ENCODE peak calls at places on chromosomes 2 and 18, in five cellular contexts. One of them, this sample, is unnamed.

GRCh38 chr2:201185863-201186262 is 2.9 kb downstream of the CASP10 start:
- DNase-seq in CD8-positive, alpha-beta T cell: no peak
- DNase-seq in psoas muscle: no peak
- DNase-seq in sigmoid colon: no peak
- DNase-seq in transverse colon: no peak
- DNase-seq in this sample: no peak

GRCh38 chr2:719734-720133 is 42.5 kb upstream of the TMEM18 start:
- DNase-seq in CD8-positive, alpha-beta T cell: no peak
- DNase-seq in psoas muscle: no peak
- DNase-seq in sigmoid colon: no peak
- DNase-seq in transverse colon: no peak
- DNase-seq in this sample: no peak

GRCh38 chr2:26621469-26622199 is 19.5 kb downstream of the CIB4 start:
- DNase-seq in CD8-positive, alpha-beta T cell: no peak
- DNase-seq in psoas muscle: no peak
- DNase-seq in sigmoid colon: no peak
- DNase-seq in transverse colon: no peak
- DNase-seq in this sample: no peak

GRCh38 chr18:76493213-76494107 is 1.6 kb downstream of the ZNF516 start:
- DNase-seq in CD8-positive, alpha-beta T cell: no peak
- DNase-seq in psoas muscle: no peak
- DNase-seq in sigmoid colon: no peak
- DNase-seq in transverse colon: no peak
- DNase-seq in this sample: no peak

GRCh38 chr2:77922567-77922966 is 400.4 kb upstream of the LRRTM4 start:
- DNase-seq in CD8-positive, alpha-beta T cell: no peak
- DNase-seq in psoas muscle: no peak
- DNase-seq in sigmoid colon: no peak
- DNase-seq in transverse colon: no peak
- DNase-seq in this sample: no peak

GRCh38 chr2:14235667-14236066 is 396.9 kb upstream of the LRATD1 start:
- DNase-seq in CD8-positive, alpha-beta T cell: no peak
- DNase-seq in psoas muscle: no peak
- DNase-seq in sigmoid colon: no peak
- DNase-seq in transverse colon: no peak
- DNase-seq in this sample: no peak

GRCh38 chr2:72962911-72963310 is 45.6 kb downstream of the EMX1 start:
- DNase-seq in CD8-positive, alpha-beta T cell: no peak
- DNase-seq in psoas muscle: no peak
- DNase-seq in sigmoid colon: no peak
- DNase-seq in transverse colon: no peak
- DNase-seq in this sample: no peak

GRCh38 chr2:152415231-152415642 is 80.3 kb downstream of the FMNL2 start:
- DNase-seq in CD8-positive, alpha-beta T cell: no peak
- DNase-seq in psoas muscle: no peak
- DNase-seq in sigmoid colon: no peak
- DNase-seq in transverse colon: no peak
- DNase-seq in this sample: no peak

GRCh38 chr2:98940102-98940501 is 4.1 kb upstream of the CRACDL start:
- DNase-seq in CD8-positive, alpha-beta T cell: no peak
- DNase-seq in psoas muscle: no peak
- DNase-seq in sigmoid colon: no peak
- DNase-seq in transverse colon: no peak
- DNase-seq in this sample: no peak

GRCh38 chr2:23636412-23636811 is 251.4 kb downstream of the KLHL29 start:
- DNase-seq in CD8-positive, alpha-beta T cell: no peak
- DNase-seq in psoas muscle: peak; percentile 37
- DNase-seq in sigmoid colon: no peak
- DNase-seq in transverse colon: no peak
- DNase-seq in this sample: no peak

GRCh38 chr2:126717928-126718327 is 62.0 kb downstream of the GYPC start:
- DNase-seq in CD8-positive, alpha-beta T cell: no peak
- DNase-seq in psoas muscle: no peak
- DNase-seq in sigmoid colon: no peak
- DNase-seq in transverse colon: no peak
- DNase-seq in this sample: no peak

GRCh38 chr2:173087214-173087581 is 11.6 kb downstream of the MAP3K20 start:
- DNase-seq in CD8-positive, alpha-beta T cell: no peak
- DNase-seq in psoas muscle: no peak
- DNase-seq in sigmoid colon: no peak
- DNase-seq in transverse colon: no peak
- DNase-seq in this sample: no peak

GRCh38 chr2:177165731-177166711 is 46.6 kb upstream of the HNRNPA3 start:
- DNase-seq in CD8-positive, alpha-beta T cell: no peak
- DNase-seq in psoas muscle: no peak
- DNase-seq in sigmoid colon: no peak
- DNase-seq in transverse colon: peak; percentile 22
- DNase-seq in this sample: no peak

GRCh38 chr2:842151-842792 is 108.4 kb upstream of the SNTG2 start:
- DNase-seq in CD8-positive, alpha-beta T cell: no peak
- DNase-seq in psoas muscle: no peak
- DNase-seq in sigmoid colon: no peak
- DNase-seq in transverse colon: no peak
- DNase-seq in this sample: no peak

GRCh38 chr18:76476665-76477561 is 18.1 kb downstream of the ZNF516 start:
- DNase-seq in CD8-positive, alpha-beta T cell: no peak
- DNase-seq in psoas muscle: no peak
- DNase-seq in sigmoid colon: no peak
- DNase-seq in transverse colon: no peak
- DNase-seq in this sample: no peak

GRCh38 chr2:229407170-229407569 is 136.1 kb upstream of the PID1 start:
- DNase-seq in CD8-positive, alpha-beta T cell: no peak
- DNase-seq in psoas muscle: peak; percentile 67
- DNase-seq in sigmoid colon: peak; percentile 94
- DNase-seq in transverse colon: peak; percentile 52
- DNase-seq in this sample: peak; percentile 74

GRCh38 chr2:190177249-190177648 is 114.7 kb upstream of the MSTN start:
- DNase-seq in CD8-positive, alpha-beta T cell: no peak
- DNase-seq in psoas muscle: no peak
- DNase-seq in sigmoid colon: no peak
- DNase-seq in transverse colon: no peak
- DNase-seq in this sample: no peak

GRCh38 chr2:143431316-143431715 is 302.1 kb downstream of the ARHGAP15 start:
- DNase-seq in CD8-positive, alpha-beta T cell: no peak
- DNase-seq in psoas muscle: no peak
- DNase-seq in sigmoid colon: no peak
- DNase-seq in transverse colon: no peak
- DNase-seq in this sample: no peak

GRCh38 chr2:151520976-151521375 is 111.3 kb downstream of the RIF1 start:
- DNase-seq in CD8-positive, alpha-beta T cell: no peak
- DNase-seq in psoas muscle: no peak
- DNase-seq in sigmoid colon: no peak
- DNase-seq in transverse colon: no peak
- DNase-seq in this sample: no peak

GRCh38 chr2:37448342-37449120 is 104.1 kb downstream of the QPCT start:
- DNase-seq in CD8-positive, alpha-beta T cell: no peak
- DNase-seq in psoas muscle: no peak
- DNase-seq in sigmoid colon: no peak
- DNase-seq in transverse colon: no peak
- DNase-seq in this sample: no peak

GRCh38 chr18:34153711-34154110 is 71.0 kb downstream of the NOL4 start:
- DNase-seq in CD8-positive, alpha-beta T cell: no peak
- DNase-seq in psoas muscle: no peak
- DNase-seq in sigmoid colon: no peak
- DNase-seq in transverse colon: no peak
- DNase-seq in this sample: no peak

GRCh38 chr18:30450927-30451326 is 591.6 kb downstream of the DSC3 start:
- DNase-seq in CD8-positive, alpha-beta T cell: no peak
- DNase-seq in psoas muscle: no peak
- DNase-seq in sigmoid colon: no peak
- DNase-seq in transverse colon: no peak
- DNase-seq in this sample: no peak

GRCh38 chr2:164412831-164413230 is 208.5 kb downstream of the GRB14 start:
- DNase-seq in CD8-positive, alpha-beta T cell: no peak
- DNase-seq in psoas muscle: no peak
- DNase-seq in sigmoid colon: no peak
- DNase-seq in transverse colon: no peak
- DNase-seq in this sample: no peak

GRCh38 chr2:96251721-96252292 is 14.0 kb downstream of the TMEM127 start:
- DNase-seq in CD8-positive, alpha-beta T cell: no peak
- DNase-seq in psoas muscle: peak; percentile 85
- DNase-seq in sigmoid colon: peak; percentile 75
- DNase-seq in transverse colon: peak; percentile 27
- DNase-seq in this sample: no peak
- H3K4me1 ChIP-seq in CD8-positive, alpha-beta T cell: peaks cover 28% of the 10 kb centered on the region
- H3K4me1 ChIP-seq in psoas muscle: peaks cover 84% of the 10 kb centered on the region
- H3K4me1 ChIP-seq in sigmoid colon: peaks cover 16% of the 10 kb centered on the region
- H3K4me1 ChIP-seq in transverse colon: peaks cover 2% of the 10 kb centered on the region
- H3K4me1 ChIP-seq in this sample: no peaks in the 10 kb centered on the region

DNA sequence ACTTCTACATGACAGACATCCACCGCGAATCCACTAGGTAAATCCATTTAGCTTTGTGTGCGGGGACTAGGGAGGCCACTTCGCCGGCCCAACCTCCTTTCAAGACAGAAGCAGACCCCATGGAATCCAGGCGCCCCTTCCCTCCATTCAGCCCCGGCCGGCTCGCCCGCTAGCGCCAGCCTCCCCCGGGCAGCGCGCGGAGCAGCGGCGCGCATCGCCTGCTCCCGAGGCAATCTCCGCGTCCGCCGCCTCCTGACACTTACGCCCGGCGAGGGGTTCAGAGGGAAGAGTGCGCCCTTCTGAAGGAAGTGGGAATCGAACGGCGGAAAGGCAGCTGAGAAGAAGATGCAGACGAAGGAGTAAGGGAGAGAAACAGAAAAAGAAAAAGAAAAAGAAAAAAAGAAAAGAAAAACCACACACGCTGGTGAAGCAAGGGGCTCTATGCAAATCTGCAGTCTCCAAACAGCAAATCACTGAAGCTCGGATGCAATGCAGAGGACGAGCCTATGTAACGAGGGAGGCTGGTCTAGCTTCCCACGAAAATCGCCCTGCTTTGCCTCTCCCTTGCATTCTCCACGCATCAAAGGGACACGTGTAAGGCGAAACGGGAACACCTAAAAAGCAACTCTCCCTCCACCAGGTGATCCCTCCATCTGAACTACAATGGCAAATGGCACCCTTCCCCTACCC is 684.4 kb downstream of the NRXN1 start:
- DNase-seq in CD8-positive, alpha-beta T cell: no peak
- DNase-seq in psoas muscle: no peak
- DNase-seq in sigmoid colon: peak; percentile 57
- DNase-seq in transverse colon: no peak
- DNase-seq in this sample: peak; percentile 19
- H3K4me3 ChIP-seq in CD8-positive, alpha-beta T cell: no peak overlapping the region
- H3K4me3 ChIP-seq in psoas muscle: no peak overlapping the region
- H3K4me3 ChIP-seq in sigmoid colon: peak overlapping the region; percentile 33
- H3K4me3 ChIP-seq in transverse colon: peak overlapping the region; percentile 0
- H3K4me3 ChIP-seq in this sample: no peak overlapping the region

DNA sequence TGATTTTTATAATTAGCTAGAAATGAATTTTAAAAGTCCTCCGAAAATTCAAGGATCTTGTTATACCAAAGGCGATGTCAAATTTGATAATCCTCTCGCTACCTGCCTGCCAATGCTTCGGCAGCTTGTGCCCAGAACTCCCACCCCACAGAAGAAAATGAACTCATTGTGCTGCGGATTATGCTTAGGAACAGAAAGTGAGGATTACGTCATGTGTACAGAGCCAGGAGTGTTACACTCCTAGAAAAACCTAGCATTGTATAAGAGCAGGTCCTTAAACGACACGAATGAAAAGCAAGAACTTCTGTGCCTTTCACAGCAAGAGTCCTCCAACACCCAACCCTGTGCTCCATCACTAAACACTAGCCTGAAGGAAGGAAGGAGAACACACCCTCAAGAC is 168.3 kb downstream of the RNF152 start:
- DNase-seq in CD8-positive, alpha-beta T cell: no peak
- DNase-seq in psoas muscle: no peak
- DNase-seq in sigmoid colon: no peak
- DNase-seq in transverse colon: no peak
- DNase-seq in this sample: no peak
- H3K4me1 ChIP-seq in CD8-positive, alpha-beta T cell: no peaks in the 10 kb centered on the region
- H3K4me1 ChIP-seq in psoas muscle: no peaks in the 10 kb centered on the region
- H3K4me1 ChIP-seq in sigmoid colon: no peaks in the 10 kb centered on the region
- H3K4me1 ChIP-seq in transverse colon: no peaks in the 10 kb centered on the region
- H3K4me1 ChIP-seq in this sample: no peaks in the 10 kb centered on the region

GRCh38 chr2:239287461-239287860 is 113.4 kb downstream of the HDAC4 start:
- DNase-seq in CD8-positive, alpha-beta T cell: no peak
- DNase-seq in psoas muscle: no peak
- DNase-seq in sigmoid colon: peak; percentile 28
- DNase-seq in transverse colon: no peak
- DNase-seq in this sample: no peak

GRCh38 chr2:239288951-239289481 is 111.8 kb downstream of the HDAC4 start:
- DNase-seq in CD8-positive, alpha-beta T cell: peak; percentile 39
- DNase-seq in psoas muscle: no peak
- DNase-seq in sigmoid colon: peak; percentile 77
- DNase-seq in transverse colon: peak; percentile 9
- DNase-seq in this sample: peak; percentile 13

GRCh38 chr2:239288237-239288636 is 112.6 kb downstream of the HDAC4 start:
- DNase-seq in CD8-positive, alpha-beta T cell: no peak
- DNase-seq in psoas muscle: no peak
- DNase-seq in sigmoid colon: no peak
- DNase-seq in transverse colon: no peak
- DNase-seq in this sample: no peak

GRCh38 chr2:239290618-239291504 is 110.0 kb downstream of the HDAC4 start:
- DNase-seq in CD8-positive, alpha-beta T cell: no peak
- DNase-seq in psoas muscle: peak; percentile 78
- DNase-seq in sigmoid colon: peak; percentile 85
- DNase-seq in transverse colon: peak; percentile 14
- DNase-seq in this sample: peak; percentile 19

GRCh38 chr2:239289545-239289944 is 111.3 kb downstream of the HDAC4 start:
- DNase-seq in CD8-positive, alpha-beta T cell: peak; percentile 53
- DNase-seq in psoas muscle: no peak
- DNase-seq in sigmoid colon: peak; percentile 61
- DNase-seq in transverse colon: peak; percentile 6
- DNase-seq in this sample: peak; percentile 16
- H3K4me3 ChIP-seq in CD8-positive, alpha-beta T cell: peak overlapping the region; percentile 42
- H3K4me3 ChIP-seq in psoas muscle: no peak overlapping the region
- H3K4me3 ChIP-seq in sigmoid colon: no peak overlapping the region
- H3K4me3 ChIP-seq in transverse colon: no peak overlapping the region
- H3K4me3 ChIP-seq in this sample: no peak overlapping the region

DNA sequence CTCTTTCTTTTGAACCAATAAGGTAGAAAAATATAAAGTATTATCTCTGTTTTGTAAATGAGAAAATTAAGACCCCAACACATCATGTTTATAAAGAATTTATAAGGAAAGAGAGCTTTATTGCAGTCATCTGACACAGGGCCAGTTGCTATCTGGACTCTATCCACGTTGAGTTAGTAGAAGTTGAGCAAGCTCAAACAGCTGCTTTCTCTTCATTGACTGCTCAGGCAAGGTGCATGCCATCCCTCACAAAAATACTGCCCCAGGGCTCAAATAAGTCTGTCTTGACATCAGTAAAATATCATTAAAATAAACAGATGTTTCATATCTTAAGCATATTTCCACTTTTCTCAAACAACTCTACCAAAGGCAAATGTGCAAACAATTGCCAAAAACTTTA is 14.8 kb downstream of the COL5A2 start:
- DNase-seq in CD8-positive, alpha-beta T cell: no peak
- DNase-seq in psoas muscle: no peak
- DNase-seq in sigmoid colon: peak; percentile 66
- DNase-seq in transverse colon: peak; percentile 11
- DNase-seq in this sample: no peak
- H3K4me1 ChIP-seq in CD8-positive, alpha-beta T cell: no peaks in the 10 kb centered on the region
- H3K4me1 ChIP-seq in psoas muscle: peaks cover 24% of the 10 kb centered on the region
- H3K4me1 ChIP-seq in sigmoid colon: peaks cover 75% of the 10 kb centered on the region
- H3K4me1 ChIP-seq in transverse colon: no peaks in the 10 kb centered on the region
- H3K4me1 ChIP-seq in this sample: peaks cover 11% of the 10 kb centered on the region

GRCh38 chr18:36066001-36066400 is 1.4 kb downstream of the RPRD1A start:
- DNase-seq in CD8-positive, alpha-beta T cell: no peak
- DNase-seq in psoas muscle: no peak
- DNase-seq in sigmoid colon: no peak
- DNase-seq in transverse colon: no peak
- DNase-seq in this sample: no peak
- H3K4me3 ChIP-seq in CD8-positive, alpha-beta T cell: peak overlapping the region; percentile 98
- H3K4me3 ChIP-seq in psoas muscle: peak overlapping the region; percentile 88
- H3K4me3 ChIP-seq in sigmoid colon: no peak overlapping the region
- H3K4me3 ChIP-seq in transverse colon: peak overlapping the region; percentile 72
- H3K4me3 ChIP-seq in this sample: peak overlapping the region; percentile 66